ENCODE peak calls at places on chromosomes 3 and 15, in eight cellular contexts. One of them, this sample, is unnamed.

GRCh38 chr15:101045835-101046691 is 126.9 kb downstream of the LRRK1 start:
- DNase-seq in HFF-Myc: no peak
- DNase-seq in Panc1: no peak
- DNase-seq in ascending aorta: no peak
- DNase-seq in cardiac fibroblast: no peak
- DNase-seq in GM12865: no peak
- DNase-seq in endothelial cell of umbilical vein: no peak
- DNase-seq in astrocyte of the spinal cord: no peak
- DNase-seq in this sample: no peak

GRCh38 chr15:80403712-80404056 is 498 bp upstream of the ARNT2 start:
- DNase-seq in HFF-Myc: no peak
- DNase-seq in Panc1: no peak
- DNase-seq in ascending aorta: no peak
- DNase-seq in cardiac fibroblast: no peak
- DNase-seq in GM12865: no peak
- DNase-seq in endothelial cell of umbilical vein: no peak
- DNase-seq in astrocyte of the spinal cord: peak; percentile 4
- DNase-seq in this sample: no peak

GRCh38 chr3:72996121-72996472 is 514 bp upstream of the PPP4R2 start:
- DNase-seq in HFF-Myc: no peak
- DNase-seq in Panc1: no peak
- DNase-seq in ascending aorta: no peak
- DNase-seq in cardiac fibroblast: no peak
- DNase-seq in GM12865: no peak
- DNase-seq in endothelial cell of umbilical vein: no peak
- DNase-seq in astrocyte of the spinal cord: no peak
- DNase-seq in this sample: no peak

GRCh38 chr15:79924379-79924778 is 27.6 kb upstream of the MTHFS start:
- DNase-seq in HFF-Myc: no peak
- DNase-seq in Panc1: no peak
- DNase-seq in ascending aorta: no peak
- DNase-seq in cardiac fibroblast: no peak
- DNase-seq in GM12865: no peak
- DNase-seq in endothelial cell of umbilical vein: no peak
- DNase-seq in astrocyte of the spinal cord: no peak
- DNase-seq in this sample: no peak

GRCh38 chr3:43872301-43872700 is 181.6 kb downstream of the ABHD5 start:
- DNase-seq in HFF-Myc: peak; percentile 38
- DNase-seq in Panc1: no peak
- DNase-seq in ascending aorta: no peak
- DNase-seq in cardiac fibroblast: peak; percentile 74
- DNase-seq in GM12865: no peak
- DNase-seq in endothelial cell of umbilical vein: peak; percentile 84
- DNase-seq in astrocyte of the spinal cord: peak; percentile 91
- DNase-seq in this sample: peak; percentile 71

GRCh38 chr3:193779933-193780332 is 186.9 kb downstream of the OPA1 start:
- DNase-seq in HFF-Myc: no peak
- DNase-seq in Panc1: no peak
- DNase-seq in ascending aorta: no peak
- DNase-seq in cardiac fibroblast: no peak
- DNase-seq in GM12865: no peak
- DNase-seq in endothelial cell of umbilical vein: no peak
- DNase-seq in astrocyte of the spinal cord: no peak
- DNase-seq in this sample: no peak

GRCh38 chr3:48493203-48493501 is 10.8 kb downstream of the SHISA5 start:
- DNase-seq in HFF-Myc: no peak
- DNase-seq in Panc1: no peak
- DNase-seq in ascending aorta: no peak
- DNase-seq in cardiac fibroblast: no peak
- DNase-seq in GM12865: no peak
- DNase-seq in endothelial cell of umbilical vein: no peak
- DNase-seq in astrocyte of the spinal cord: no peak
- DNase-seq in this sample: no peak

GRCh38 chr15:69454953-69455352 is 2.3 kb downstream of the RPLP1 start:
- DNase-seq in HFF-Myc: no peak
- DNase-seq in Panc1: no peak
- DNase-seq in ascending aorta: no peak
- DNase-seq in cardiac fibroblast: no peak
- DNase-seq in GM12865: no peak
- DNase-seq in endothelial cell of umbilical vein: no peak
- DNase-seq in astrocyte of the spinal cord: no peak
- DNase-seq in this sample: no peak

GRCh38 chr3:35422826-35423601 is 216.3 kb upstream of the ARPP21 start:
- DNase-seq in HFF-Myc: no peak
- DNase-seq in Panc1: no peak
- DNase-seq in ascending aorta: no peak
- DNase-seq in cardiac fibroblast: peak; percentile 25
- DNase-seq in GM12865: no peak
- DNase-seq in endothelial cell of umbilical vein: peak; percentile 81
- DNase-seq in astrocyte of the spinal cord: peak; percentile 91
- DNase-seq in this sample: no peak

GRCh38 chr3:37542286-37542685 is 319.4 kb upstream of the CTDSPL start:
- DNase-seq in HFF-Myc: no peak
- DNase-seq in Panc1: no peak
- DNase-seq in ascending aorta: no peak
- DNase-seq in cardiac fibroblast: no peak
- DNase-seq in GM12865: no peak
- DNase-seq in endothelial cell of umbilical vein: no peak
- DNase-seq in astrocyte of the spinal cord: no peak
- DNase-seq in this sample: no peak

GRCh38 chr3:57582470-57583168 is 14.5 kb downstream of the ARF4 start:
- DNase-seq in HFF-Myc: no peak
- DNase-seq in Panc1: no peak
- DNase-seq in ascending aorta: no peak
- DNase-seq in cardiac fibroblast: no peak
- DNase-seq in GM12865: peak; percentile 37
- DNase-seq in endothelial cell of umbilical vein: no peak
- DNase-seq in astrocyte of the spinal cord: no peak
- DNase-seq in this sample: no peak

GRCh38 chr3:108125550-108126071 is 34.8 kb upstream of the CD47 start:
- DNase-seq in HFF-Myc: no peak
- DNase-seq in Panc1: no peak
- DNase-seq in ascending aorta: no peak
- DNase-seq in cardiac fibroblast: no peak
- DNase-seq in GM12865: peak; percentile 92
- DNase-seq in endothelial cell of umbilical vein: peak; percentile 97
- DNase-seq in astrocyte of the spinal cord: no peak
- DNase-seq in this sample: no peak

DNA sequence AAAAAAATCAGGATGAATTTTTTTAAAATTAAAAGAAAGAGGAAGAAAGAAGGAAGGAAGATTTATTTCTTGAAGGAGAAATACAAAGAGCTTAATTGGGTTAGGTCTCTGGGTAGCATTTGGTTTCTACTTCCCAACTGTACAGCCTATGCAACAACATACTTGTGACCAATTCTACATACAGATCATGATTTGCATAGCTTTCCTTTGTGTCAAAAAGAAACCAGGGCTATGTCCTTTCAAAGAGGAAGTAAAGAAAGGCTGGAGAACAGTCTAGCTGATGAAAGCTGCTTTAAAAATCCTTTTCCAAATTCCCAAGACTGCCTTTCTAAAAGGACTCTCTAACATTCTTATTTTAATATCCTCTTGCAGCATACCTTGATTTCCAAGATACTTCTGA is 6.1 kb upstream of the HGD start:
- DNase-seq in HFF-Myc: no peak
- DNase-seq in Panc1: no peak
- DNase-seq in ascending aorta: no peak
- DNase-seq in cardiac fibroblast: peak; percentile 24
- DNase-seq in GM12865: peak; percentile 63
- DNase-seq in endothelial cell of umbilical vein: no peak
- DNase-seq in astrocyte of the spinal cord: peak; percentile 55
- DNase-seq in this sample: no peak
- H3K4me3 ChIP-seq in HFF-Myc: no peak overlapping the region
- H3K4me3 ChIP-seq in Panc1: no peak overlapping the region
- H3K4me3 ChIP-seq in ascending aorta: no peak overlapping the region
- H3K4me3 ChIP-seq in cardiac fibroblast: no peak overlapping the region
- H3K4me3 ChIP-seq in GM12865: peak overlapping the region; percentile 25
- H3K4me3 ChIP-seq in endothelial cell of umbilical vein: no peak overlapping the region
- H3K4me3 ChIP-seq in astrocyte of the spinal cord: no peak overlapping the region
- H3K4me3 ChIP-seq in this sample: no peak overlapping the region

GRCh38 chr3:196108075-196108743 is 26.3 kb upstream of the TFRC start:
- DNase-seq in HFF-Myc: no peak
- DNase-seq in Panc1: no peak
- DNase-seq in ascending aorta: no peak
- DNase-seq in cardiac fibroblast: no peak
- DNase-seq in GM12865: no peak
- DNase-seq in endothelial cell of umbilical vein: no peak
- DNase-seq in astrocyte of the spinal cord: no peak
- DNase-seq in this sample: no peak
- H3K4me3 ChIP-seq in HFF-Myc: no peak overlapping the region
- H3K4me3 ChIP-seq in Panc1: no peak overlapping the region
- H3K4me3 ChIP-seq in ascending aorta: no peak overlapping the region
- H3K4me3 ChIP-seq in cardiac fibroblast: no peak overlapping the region
- H3K4me3 ChIP-seq in GM12865: no peak overlapping the region
- H3K4me3 ChIP-seq in endothelial cell of umbilical vein: no peak overlapping the region
- H3K4me3 ChIP-seq in astrocyte of the spinal cord: no peak overlapping the region
- H3K4me3 ChIP-seq in this sample: no peak overlapping the region

GRCh38 chr3:52226229-52226817 is 878 bp upstream of the TLR9 start:
- DNase-seq in HFF-Myc: no peak
- DNase-seq in Panc1: no peak
- DNase-seq in ascending aorta: no peak
- DNase-seq in cardiac fibroblast: no peak
- DNase-seq in GM12865: no peak
- DNase-seq in endothelial cell of umbilical vein: no peak
- DNase-seq in astrocyte of the spinal cord: no peak
- DNase-seq in this sample: no peak

GRCh38 chr3:52223449-52224408 is 1.7 kb downstream of the TLR9 start:
- DNase-seq in HFF-Myc: no peak
- DNase-seq in Panc1: no peak
- DNase-seq in ascending aorta: no peak
- DNase-seq in cardiac fibroblast: no peak
- DNase-seq in GM12865: no peak
- DNase-seq in endothelial cell of umbilical vein: no peak
- DNase-seq in astrocyte of the spinal cord: no peak
- DNase-seq in this sample: no peak

GRCh38 chr3:52227766-52228165 is 2.3 kb upstream of the TLR9 start:
- DNase-seq in HFF-Myc: no peak
- DNase-seq in Panc1: no peak
- DNase-seq in ascending aorta: no peak
- DNase-seq in cardiac fibroblast: no peak
- DNase-seq in GM12865: no peak
- DNase-seq in endothelial cell of umbilical vein: no peak
- DNase-seq in astrocyte of the spinal cord: no peak
- DNase-seq in this sample: no peak

GRCh38 chr3:52227117-52227516 is 1.7 kb upstream of the TLR9 start:
- DNase-seq in HFF-Myc: no peak
- DNase-seq in Panc1: no peak
- DNase-seq in ascending aorta: no peak
- DNase-seq in cardiac fibroblast: no peak
- DNase-seq in GM12865: no peak
- DNase-seq in endothelial cell of umbilical vein: no peak
- DNase-seq in astrocyte of the spinal cord: no peak
- DNase-seq in this sample: no peak

DNA sequence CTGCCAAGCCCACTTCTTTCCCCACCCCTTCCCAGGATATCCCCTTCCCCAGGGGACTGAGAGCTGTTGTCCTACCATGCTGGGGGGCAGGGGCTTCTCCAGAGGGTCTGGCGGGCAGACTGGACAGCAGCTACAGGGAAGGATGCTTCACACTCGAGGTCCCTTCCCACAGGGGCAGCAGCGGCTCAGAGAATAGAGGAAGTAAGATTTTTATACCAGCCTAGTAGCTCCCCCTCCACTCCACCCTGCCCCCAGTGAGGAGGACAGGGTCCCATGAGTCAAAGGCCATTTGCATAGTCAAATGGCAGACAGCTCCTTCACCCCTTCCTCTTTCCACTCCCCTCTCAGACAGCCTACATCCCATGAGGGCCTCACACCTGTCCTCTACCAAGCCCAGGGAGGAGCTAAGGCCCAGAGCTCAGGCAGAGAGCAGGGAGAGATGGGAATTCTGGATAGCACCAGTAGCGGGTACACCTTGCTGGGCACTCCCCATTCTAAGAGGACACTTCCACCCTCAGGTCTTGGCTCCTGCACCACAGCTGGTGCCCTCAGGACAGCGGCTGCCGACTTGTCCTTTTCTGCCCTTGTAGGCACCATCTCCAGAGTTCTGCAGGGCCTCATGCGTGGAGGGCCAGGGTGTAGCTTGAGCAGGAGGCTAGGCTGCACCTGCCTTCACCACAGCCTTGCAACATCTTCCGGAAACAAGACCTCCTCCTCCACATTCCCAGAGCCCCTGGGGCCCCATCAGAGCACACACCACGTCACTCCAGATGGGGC is at the start of gene TLR9:
- DNase-seq in HFF-Myc: no peak
- DNase-seq in Panc1: no peak
- DNase-seq in ascending aorta: no peak
- DNase-seq in cardiac fibroblast: no peak
- DNase-seq in GM12865: peak; percentile 77
- DNase-seq in endothelial cell of umbilical vein: no peak
- DNase-seq in astrocyte of the spinal cord: no peak
- DNase-seq in this sample: no peak
- H3K4me3 ChIP-seq in HFF-Myc: no peak within 1 kb of the TSS
- H3K4me3 ChIP-seq in Panc1: no peak within 1 kb of the TSS
- H3K4me3 ChIP-seq in ascending aorta: no peak within 1 kb of the TSS
- H3K4me3 ChIP-seq in cardiac fibroblast: no peak within 1 kb of the TSS
- H3K4me3 ChIP-seq in GM12865: peak within 1 kb of the TSS; percentile 32
- H3K4me3 ChIP-seq in endothelial cell of umbilical vein: no peak within 1 kb of the TSS
- H3K4me3 ChIP-seq in astrocyte of the spinal cord: no peak within 1 kb of the TSS
- H3K4me3 ChIP-seq in this sample: no peak within 1 kb of the TSS

GRCh38 chr3:82386656-82387055 is 625.2 kb upstream of the GBE1 start:
- DNase-seq in HFF-Myc: no peak
- DNase-seq in Panc1: no peak
- DNase-seq in ascending aorta: no peak
- DNase-seq in cardiac fibroblast: no peak
- DNase-seq in GM12865: no peak
- DNase-seq in endothelial cell of umbilical vein: no peak
- DNase-seq in astrocyte of the spinal cord: no peak
- DNase-seq in this sample: no peak

DNA sequence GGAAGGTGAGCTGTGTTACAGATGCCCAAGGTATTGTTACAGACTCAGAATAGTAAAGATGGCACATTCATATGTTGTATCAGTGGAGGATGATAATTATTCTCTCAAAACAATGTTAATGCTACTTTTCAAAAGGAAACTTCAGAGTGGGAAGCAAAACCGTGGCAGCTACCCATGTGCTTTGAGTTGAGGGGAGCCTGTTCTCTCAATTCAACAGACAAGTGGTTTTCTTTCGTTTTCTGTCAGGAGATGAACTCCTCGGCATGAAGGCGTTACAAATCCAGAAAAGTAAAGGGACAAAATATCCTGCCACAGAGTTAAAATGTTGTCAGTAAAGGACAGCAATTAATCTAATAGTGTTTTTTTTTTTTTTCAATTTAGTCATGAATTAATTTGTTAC is 629.4 kb upstream of the GBE1 start:
- DNase-seq in HFF-Myc: no peak
- DNase-seq in Panc1: no peak
- DNase-seq in ascending aorta: no peak
- DNase-seq in cardiac fibroblast: no peak
- DNase-seq in GM12865: peak; percentile 22
- DNase-seq in endothelial cell of umbilical vein: no peak
- DNase-seq in astrocyte of the spinal cord: no peak
- DNase-seq in this sample: no peak
- H3K4me3 ChIP-seq in HFF-Myc: no peak overlapping the region
- H3K4me3 ChIP-seq in Panc1: no peak overlapping the region
- H3K4me3 ChIP-seq in ascending aorta: no peak overlapping the region
- H3K4me3 ChIP-seq in cardiac fibroblast: no peak overlapping the region
- H3K4me3 ChIP-seq in GM12865: no peak overlapping the region
- H3K4me3 ChIP-seq in endothelial cell of umbilical vein: no peak overlapping the region
- H3K4me3 ChIP-seq in astrocyte of the spinal cord: no peak overlapping the region
- H3K4me3 ChIP-seq in this sample: no peak overlapping the region

This sample was measured in AG09309.